ENCODE peak calls at places on chromosomes 11 and 22, in eight cellular contexts. Z is fibroblast of the aortic adventitia, G is G401, B is posterior cingulate gyrus, Y is AG10803, N is lower leg skin, V is GM12865, P is ELF-1. S is an unnamed sample.

GRCh38 chr11:44530413-44531115 is 34.9 kb upstream of the CD82 start:
- DNase-seq in Z (peak; percentile 31), G (no peak), B (no peak), Y (no peak), N (no peak), V (no peak), P (no peak), S (no peak)

GRCh38 chr11:44694443-44694842 is 32.3 kb upstream of the TSPAN18 start:
- DNase-seq in Z (no peak), G (no peak), B (no peak), Y (no peak), N (no peak), V (peak; percentile 9), P (no peak), S (no peak)

GRCh38 chr22:20507253-20508066 is at the start of gene MED15:
- DNase-seq in Z (peak; percentile 84), G (peak; percentile 89), B (peak; percentile 92), Y (peak; percentile 85), N (peak; percentile 98), V (peak; percentile 94), P (peak; percentile 94), S (peak; percentile 89)

GRCh38 chr11:12687216-12687623 is 13.0 kb downstream of the TEAD1 start:
- DNase-seq in Z (no peak), G (no peak), B (no peak), Y (no peak), N (no peak), V (no peak), P (peak; percentile 57), S (no peak)

GRCh38 chr11:74157169-74157568 is 13.6 kb downstream of the C2CD3 start:
- DNase-seq in Z (peak; percentile 22), G (no peak), B (no peak), Y (no peak), N (no peak), V (no peak), P (no peak), S (no peak)

GRCh38 chr11:117210620-117211019 is 11.4 kb downstream of the TAGLN start:
- DNase-seq in Z (no peak), G (no peak), B (no peak), Y (no peak), N (no peak), V (no peak), P (no peak), S (no peak)

GRCh38 chr11:86477495-86478155 is 102.9 kb downstream of the CCDC81 start:
- DNase-seq in Z (peak; percentile 75), G (no peak), B (no peak), Y (no peak), N (peak; percentile 63), V (no peak), P (peak; percentile 30), S (no peak)

GRCh38 chr11:122888162-122888561 is 5.6 kb downstream of the JHY start:
- DNase-seq in Z (no peak), G (no peak), B (no peak), Y (no peak), N (no peak), V (no peak), P (no peak), S (no peak)

GRCh38 chr11:124745270-124745834 is 5.6 kb downstream of the NRGN start:
- DNase-seq in Z (no peak), G (no peak), B (no peak), Y (no peak), N (no peak), V (no peak), P (no peak), S (no peak)

GRCh38 chr11:118691926-118692830 is 12.7 kb upstream of the TREH start:
- DNase-seq in Z (peak; percentile 30), G (no peak), B (no peak), Y (peak; percentile 43), N (peak; percentile 79), V (peak; percentile 91), P (peak; percentile 60), S (no peak)

GRCh38 chr22:47619631-47620030 is 857.2 kb downstream of the TBC1D22A start:
- DNase-seq in Z (no peak), G (no peak), B (peak; percentile 7), Y (no peak), N (peak; percentile 59), V (no peak), P (no peak), S (peak; percentile 48)

GRCh38 chr11:44912270-44912987 is 38.3 kb downstream of the TP53I11 start:
- DNase-seq in Z (no peak), G (no peak), B (no peak), Y (no peak), N (no peak), V (no peak), P (peak; percentile 57), S (no peak)

GRCh38 chr11:15523576-15523975 is 408.9 kb downstream of the INSC start:
- DNase-seq in Z (no peak), G (no peak), B (no peak), Y (no peak), N (no peak), V (no peak), P (no peak), S (no peak)

S was measured in NCI-H524.